ENCODE peak calls at places on chromosomes 12 and 14, in five cellular contexts. N, X, L, C and Y are unnamed samples.

GRCh38 chr14:104690861-104691455 is 1.5 kb downstream of the INF2 start:
- DNase-seq in X (no peak), N (no peak), C (no peak), L (no peak), Y (peak; percentile 20)

GRCh38 chr12:579450-580110 is 83.7 kb downstream of the NINJ2 start:
- DNase-seq in N (no peak), L (no peak), X (no peak), C (no peak), Y (no peak)

GRCh38 chr14:87896393-87897380 is 96.3 kb downstream of the GALC start:
- DNase-seq in X (no peak), L (peak; percentile 19), C (no peak), N (no peak), Y (peak; percentile 4)

GRCh38 chr14:105061428-105062047 is 3.7 kb downstream of the GPR132 start:
- DNase-seq in L (no peak), X (peak; percentile 84), N (no peak), C (peak; percentile 76), Y (peak; percentile 85)

GRCh38 chr12:2289525-2289924 is 236.7 kb downstream of the CACNA1C start:
- DNase-seq in C (no peak), N (no peak), L (no peak), X (no peak), Y (no peak)

GRCh38 chr14:50388256-50388931 is 8.3 kb downstream of the CDKL1 start:
- DNase-seq in N (peak; percentile 66), X (no peak), L (no peak), C (no peak), Y (no peak)

GRCh38 chr12:75571651-75572050 is 60.2 kb upstream of the KRR1 start:
- DNase-seq in L (no peak), N (no peak), C (no peak), X (no peak), Y (no peak)

GRCh38 chr12:18479266-18479665 is 217.9 kb downstream of the PIK3C2G start:
- DNase-seq in L (no peak), N (no peak), X (no peak), C (no peak), Y (no peak)

GRCh38 chr12:124686885-124687694 is 119.7 kb upstream of the NCOR2 start:
- DNase-seq in X (no peak), N (no peak), L (no peak), C (no peak), Y (no peak)

GRCh38 chr12:23376238-23376637 is 573.2 kb downstream of the SOX5 start:
- DNase-seq in N (no peak), L (no peak), C (no peak), X (no peak), Y (no peak)

GRCh38 chr14:61498811-61499210 is 177.4 kb downstream of the PRKCH start:
- DNase-seq in C (no peak), N (no peak), X (no peak), L (no peak), Y (no peak)

GRCh38 chr12:111444706-111445310 is 39.1 kb downstream of the SH2B3 start:
- DNase-seq in C (peak; percentile 78), L (peak; percentile 38), N (peak; percentile 34), X (peak; percentile 83), Y (peak; percentile 96)
- TF ChIP-seq CTCF in C (no peak), L (no peak), N (no peak), X (no peak), Y (no peak)

DNA sequence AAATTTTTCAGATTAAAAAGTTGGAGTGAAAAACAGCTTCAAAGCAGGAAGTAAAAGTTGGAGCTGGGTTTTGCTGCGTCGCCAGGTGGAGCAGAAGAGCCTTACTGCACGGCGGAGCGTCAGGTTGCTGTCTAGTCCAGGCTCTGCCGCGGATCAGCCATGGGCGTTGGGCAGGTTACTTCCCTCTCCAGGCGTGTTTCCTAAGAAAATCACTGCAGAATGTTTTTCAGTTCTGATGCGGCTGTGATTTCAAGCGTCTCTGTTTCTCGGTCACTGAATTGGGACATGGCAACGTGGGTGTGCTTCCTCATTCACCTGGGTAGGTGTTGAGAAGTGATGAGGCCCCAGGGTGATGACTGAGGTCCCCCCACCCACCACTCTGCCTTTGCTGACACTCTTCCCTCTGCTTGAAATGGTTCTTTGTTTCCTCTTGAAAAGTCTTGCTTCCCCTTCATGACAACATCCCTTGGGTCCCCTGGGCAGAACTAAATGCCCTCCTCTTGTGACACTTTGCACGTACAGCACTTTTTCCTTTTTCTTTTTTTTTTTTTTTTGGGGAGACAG is 7.6 kb downstream of the EVL start:
- DNase-seq in X (no peak), N (no peak), L (no peak), C (peak; percentile 84), Y (peak; percentile 76)
- TF ChIP-seq CTCF in X (no peak), N (no peak), L (no peak), C (peak; percentile 40), Y (peak; percentile 63)

GRCh38 chr12:111645433-111645832 is 40.3 kb downstream of the BRAP start:
- DNase-seq in N (no peak), L (no peak), X (no peak), C (no peak), Y (no peak)

GRCh38 chr12:111638576-111638975 is 39.5 kb upstream of the ATXN2 start:
- DNase-seq in N (no peak), C (no peak), X (no peak), L (no peak), Y (no peak)

GRCh38 chr12:111643428-111643826 is 42.3 kb downstream of the BRAP start:
- DNase-seq in N (peak; percentile 25), C (no peak), L (no peak), X (no peak), Y (no peak)

GRCh38 chr12:111640498-111640897 is 41.4 kb upstream of the ATXN2 start:
- DNase-seq in X (no peak), L (no peak), C (no peak), N (no peak), Y (no peak)

DNA sequence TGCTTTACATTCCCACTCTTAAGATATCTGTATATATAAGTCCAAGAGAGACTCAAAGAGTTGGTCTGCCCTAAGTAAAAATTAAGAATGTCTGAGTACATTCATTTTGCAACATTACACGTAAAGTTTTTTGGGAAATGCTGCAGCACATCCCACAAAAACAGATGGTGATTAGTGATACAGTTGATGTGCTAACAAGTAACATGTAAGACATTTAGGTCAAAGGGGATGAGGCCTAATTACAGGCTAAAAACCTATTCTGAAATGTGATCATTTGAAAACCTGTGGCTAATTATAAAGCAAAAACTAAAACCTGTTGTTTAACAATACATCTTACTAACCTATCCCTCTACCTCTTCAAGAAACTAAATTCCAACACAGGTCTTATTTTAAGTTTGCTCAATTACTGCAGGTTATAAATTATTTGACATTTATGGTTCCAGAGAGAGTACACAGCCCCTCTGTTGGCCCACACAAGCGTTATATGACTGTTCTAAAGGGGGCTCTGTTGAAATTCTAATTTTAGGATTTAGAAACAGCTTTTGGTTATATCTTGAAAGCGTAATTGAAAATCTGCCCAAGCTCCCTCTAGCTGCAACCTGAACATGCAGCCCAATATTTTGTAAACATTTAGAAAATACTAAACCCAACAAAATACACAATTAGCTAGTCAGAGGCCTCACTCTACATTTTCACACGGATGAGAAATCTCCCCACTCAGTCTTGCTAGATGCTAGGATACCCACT is 42.9 kb downstream of the BRAP start:
- DNase-seq in X (no peak), L (no peak), C (no peak), N (no peak), Y (no peak)
- TF ChIP-seq CTCF in X (no peak), L (no peak), C (no peak), N (no peak), Y (no peak)

GRCh38 chr14:22488522-22489246 is 100.3 kb downstream of the DAD1 start:
- DNase-seq in X (no peak), L (no peak), C (no peak), N (no peak), Y (no peak)
- TF ChIP-seq CTCF in X (no peak), L (no peak), C (no peak), N (no peak), Y (no peak)

GRCh38 chr14:100307215-100308111 is 1.2 kb upstream of the SLC25A29 start:
- DNase-seq in N (no peak), X (no peak), C (peak; percentile 73), L (peak; percentile 47), Y (no peak)
- TF ChIP-seq CTCF in N (no peak), X (no peak), C (no peak), L (no peak), Y (no peak)

DNA sequence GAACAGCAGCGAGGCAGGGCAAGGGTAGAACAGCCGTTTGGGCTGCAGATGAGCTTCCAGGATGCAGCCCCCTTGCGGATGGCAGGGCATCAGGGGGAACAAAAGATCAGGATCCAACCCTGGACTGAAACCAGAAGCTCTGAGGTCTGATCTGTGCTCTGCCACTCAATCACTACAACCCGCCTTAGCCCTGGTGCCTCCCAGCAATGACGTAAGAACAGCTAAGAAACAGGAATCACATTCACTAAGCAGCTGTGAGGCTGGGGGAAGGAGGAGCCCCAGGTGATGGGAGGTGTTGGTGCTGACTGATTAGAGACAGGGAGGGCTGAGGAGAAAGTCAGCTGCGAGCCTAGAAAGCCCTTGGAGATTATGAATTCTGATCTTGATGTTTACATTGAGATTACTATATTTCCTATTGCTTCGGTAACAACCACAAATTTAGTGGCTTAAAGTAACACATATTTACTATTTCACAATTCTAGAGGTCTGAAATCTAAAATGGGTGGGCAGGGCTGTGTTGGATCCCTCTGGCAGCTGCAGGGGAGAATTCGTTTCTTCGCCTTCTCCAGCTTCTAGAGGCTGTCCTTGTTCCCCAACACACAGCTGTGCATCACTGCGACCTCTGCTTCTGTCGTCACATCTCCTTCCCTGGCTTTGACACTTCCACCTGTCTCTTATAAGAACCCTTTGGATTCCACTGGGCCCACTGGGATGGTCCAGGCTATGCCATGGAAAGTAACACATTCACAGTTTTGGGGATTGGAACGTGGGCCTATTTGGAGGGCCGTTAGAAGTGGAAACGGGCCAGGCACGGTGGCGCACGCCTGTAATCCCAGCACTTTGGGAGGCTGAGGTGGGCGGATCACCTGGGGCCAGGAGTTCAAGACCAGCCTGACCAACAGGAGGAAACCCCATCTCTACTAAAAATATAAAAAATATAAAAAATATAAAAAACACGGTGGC is 6.1 kb upstream of the CD9 start:
- DNase-seq in C (no peak), N (no peak), L (no peak), X (no peak), Y (peak; percentile 17)
- TF ChIP-seq CTCF in C (no peak), N (no peak), L (no peak), X (no peak), Y (no peak)

DNA sequence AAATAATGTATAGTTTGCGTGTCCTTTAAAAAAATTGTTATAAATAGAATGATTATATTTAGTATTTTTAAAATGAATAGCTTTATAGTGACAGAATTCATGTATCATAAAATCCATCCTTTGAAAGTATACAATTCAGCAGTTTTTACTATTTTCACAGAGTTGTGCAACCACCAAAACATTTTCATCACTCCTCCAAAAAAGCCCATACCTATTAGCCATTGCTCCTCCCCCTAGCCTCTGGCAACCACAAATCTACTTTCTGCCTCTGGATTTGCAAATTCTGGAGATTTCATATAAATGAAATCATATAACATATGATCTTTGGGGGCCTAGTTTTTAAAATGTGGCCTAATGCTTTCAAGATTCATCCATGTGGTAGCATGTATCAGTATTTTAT is 117.9 kb upstream of the MED13L start:
- DNase-seq in L (no peak), C (no peak), N (no peak), X (no peak), Y (no peak)
- TF ChIP-seq CTCF in L (no peak), C (no peak), N (no peak), X (no peak), Y (no peak)